ENCODE peak calls at places on chromosomes 3 and 15, in six cellular contexts. I, O, X, N, H and W are unnamed samples.

GRCh38 chr3:171559586-171559985 is 99.4 kb upstream of the TNIK start:
- DNase-seq in I (no peak), O (no peak), X (no peak), N (no peak), H (no peak), W (no peak)

GRCh38 chr3:107738486-107739183 is 215.9 kb downstream of the BBX start:
- DNase-seq in I (no peak), O (no peak), X (no peak), N (no peak), H (no peak), W (no peak)

GRCh38 chr3:187062526-187063177 is 76.6 kb downstream of the RPL39L start:
- DNase-seq in I (peak), O (peak), X (peak), N (no peak), H (peak), W (peak)

GRCh38 chr3:113018461-113019181 is 27.8 kb downstream of the GTPBP8 start:
- DNase-seq in I (peak), O (peak), X (peak), N (no peak), H (peak), W (peak)

GRCh38 chr15:93716615-93717221 is 514.6 kb upstream of the MCTP2 start:
- DNase-seq in I (no peak), O (no peak), X (no peak), N (no peak), H (no peak), W (no peak)

GRCh38 chr15:42364529-42364928 is 5.2 kb downstream of the CAPN3 start:
- DNase-seq in I (no peak), O (no peak), X (no peak), N (peak), H (no peak), W (peak)

GRCh38 chr15:57098896-57099295 is 180.5 kb downstream of the TCF12 start:
- DNase-seq in I (no peak), O (no peak), X (no peak), N (no peak), H (no peak), W (no peak)

GRCh38 chr3:87088984-87089841 is 98.3 kb upstream of the VGLL3 start:
- DNase-seq in I (no peak), O (peak), X (peak), N (peak), H (peak), W (peak)

GRCh38 chr3:69130689-69131088 is 8.3 kb upstream of the LMOD3 start:
- DNase-seq in I (no peak), O (no peak), X (no peak), N (no peak), H (no peak), W (no peak)

DNA sequence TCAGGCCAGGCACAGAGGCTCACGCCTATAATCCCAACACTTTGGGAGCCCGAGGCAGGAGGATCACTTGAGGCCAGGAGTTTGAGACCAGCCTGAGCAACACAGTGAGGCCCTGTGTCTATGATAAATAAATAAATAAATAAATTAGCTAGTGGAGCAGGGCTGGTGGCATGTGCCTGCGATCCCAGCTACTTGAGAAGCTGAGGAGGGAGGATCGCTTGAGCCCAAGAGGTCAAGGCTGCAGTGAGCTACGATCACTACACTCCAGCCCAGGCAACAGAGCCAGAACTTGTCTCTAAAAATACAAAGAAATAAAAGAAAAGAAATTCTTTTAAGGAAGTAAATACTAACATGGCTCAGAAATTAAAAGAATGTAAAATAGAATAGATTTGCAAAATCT is 91.8 kb downstream of the LIPC start:
- DNase-seq in I (no peak), O (no peak), X (no peak), N (no peak), H (no peak), W (no peak)
- H3K4me3 ChIP-seq in I (no peak), O (no peak), X (no peak), N (no peak), H (no peak), W (no peak)

DNA sequence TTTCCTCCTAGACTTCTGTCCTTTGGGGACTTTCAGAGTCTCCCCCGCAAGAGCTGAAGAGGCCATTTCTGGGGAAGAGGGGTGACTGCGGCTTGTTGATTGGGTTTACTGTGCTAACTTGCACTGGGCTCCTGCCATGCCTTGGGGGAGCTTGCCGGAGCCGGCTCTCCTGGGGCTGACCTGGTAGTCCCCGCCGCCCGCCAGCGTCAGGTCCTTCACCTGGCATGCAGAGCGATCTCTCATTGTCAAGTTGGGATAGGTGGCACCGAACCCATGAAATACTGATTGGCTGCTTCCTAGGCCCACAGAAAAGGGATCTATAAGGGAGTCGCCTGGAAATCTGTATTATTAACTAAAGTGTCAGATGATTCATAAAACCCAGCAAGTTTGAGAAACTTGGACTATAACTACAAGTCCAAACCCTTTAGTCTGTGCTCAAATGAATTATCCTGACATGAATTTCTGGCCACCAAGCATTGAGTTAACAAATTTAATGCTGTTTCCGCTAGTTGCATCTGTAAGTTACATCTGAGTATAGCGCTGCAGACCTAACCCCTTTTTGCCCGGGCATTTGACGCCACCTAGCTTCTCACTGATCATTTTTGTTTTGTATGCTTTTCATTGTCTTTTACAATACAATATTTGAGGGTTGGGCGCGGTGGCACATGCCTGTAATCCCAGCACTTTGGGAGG is 605 bp upstream of the IMP3 start:
- DNase-seq in I (peak), O (peak), X (peak), N (peak), H (peak), W (peak)
- TF ChIP-seq CTCF in I (peak), O (peak), X (peak), N (peak), H (peak), W (peak)

GRCh38 chr3:125366132-125366531 is 9.0 kb downstream of the ZNF148 start:
- DNase-seq in I (no peak), O (no peak), X (no peak), N (no peak), H (no peak), W (no peak)

GRCh38 chr3:125367403-125368230 is 7.5 kb downstream of the ZNF148 start:
- DNase-seq in I (no peak), O (no peak), X (peak), N (no peak), H (peak), W (peak)
- H3K4me3 ChIP-seq in I (no peak), O (no peak), X (no peak), N (no peak), H (no peak), W (no peak)

GRCh38 chr15:51401872-51402517 is 60.5 kb downstream of the GLDN start:
- DNase-seq in I (peak), O (no peak), X (no peak), N (peak), H (peak), W (peak)
- TF ChIP-seq CTCF in I (peak), O (peak), X (peak), N (peak), H (peak), W (peak)

GRCh38 chr3:136258199-136258598 is 8.1 kb downstream of the PCCB start:
- DNase-seq in I (no peak), O (no peak), X (no peak), N (no peak), H (no peak), W (no peak)
- H3K4me3 ChIP-seq in I (no peak), O (no peak), X (no peak), N (no peak), H (no peak), W (no peak)

GRCh38 chr3:13376091-13376490 is 44.0 kb downstream of the NUP210 start:
- DNase-seq in I (no peak), O (no peak), X (no peak), N (no peak), H (no peak), W (no peak)

GRCh38 chr3:13375464-13375863 is 44.7 kb downstream of the NUP210 start:
- DNase-seq in I (no peak), O (no peak), X (no peak), N (no peak), H (no peak), W (no peak)

GRCh38 chr3:13377021-13377420 is 43.1 kb downstream of the NUP210 start:
- DNase-seq in I (no peak), O (no peak), X (no peak), N (no peak), H (no peak), W (no peak)

GRCh38 chr3:13379191-13379830 is 40.8 kb downstream of the NUP210 start:
- DNase-seq in I (no peak), O (no peak), X (peak), N (no peak), H (peak), W (peak)

GRCh38 chr3:13378155-13378554 is 42.0 kb downstream of the NUP210 start:
- DNase-seq in I (peak), O (no peak), X (peak), N (no peak), H (peak), W (peak)
- TF ChIP-seq CTCF in I (no peak), O (no peak), X (no peak), N (no peak), H (no peak), W (no peak)

GRCh38 chr3:29333520-29333919 is 52.6 kb downstream of the RBMS3 start:
- DNase-seq in I (no peak), O (no peak), X (no peak), N (no peak), H (peak), W (peak)
- H3K4me3 ChIP-seq in I (no peak), O (no peak), X (no peak), N (peak), H (no peak), W (no peak)

GRCh38 chr3:8604988-8605387 is 39.6 kb downstream of the SSUH2 start:
- DNase-seq in I (no peak), O (no peak), X (no peak), N (no peak), H (no peak), W (no peak)

GRCh38 chr3:8606666-8607065 is 37.9 kb downstream of the SSUH2 start:
- DNase-seq in I (no peak), O (no peak), X (no peak), N (no peak), H (no peak), W (peak)

GRCh38 chr3:8608041-8608790 is 36.4 kb downstream of the SSUH2 start:
- DNase-seq in I (no peak), O (no peak), X (no peak), N (no peak), H (no peak), W (no peak)

GRCh38 chr3:8608791-8609171 is 35.8 kb downstream of the SSUH2 start:
- DNase-seq in I (no peak), O (no peak), X (no peak), N (no peak), H (no peak), W (no peak)

GRCh38 chr3:8607285-8608040 is 37.1 kb downstream of the SSUH2 start:
- DNase-seq in I (peak), O (peak), X (peak), N (peak), H (peak), W (peak)
- TF ChIP-seq CTCF in I (no peak), O (peak), X (peak), N (peak), H (peak), W (peak)